ENCODE peak calls at places on chromosomes 13 and 19, in four cellular contexts. A is NT2/D1, P is H1, Q is K562. R is an unnamed sample.

GRCh38 chr19:19464339-19465098 is 50.8 kb downstream of the TSSK6 start:
- DNase-seq in A (no peak), P (no peak), Q (no peak), R (no peak)

GRCh38 chr19:14786421-14786851 is 8.1 kb upstream of the ADGRE2 start:
- DNase-seq in A (peak; percentile 49), P (no peak), Q (peak; percentile 74), R (no peak)

GRCh38 chr19:30864460-30865215 is 484.6 kb downstream of the TSHZ3 start:
- DNase-seq in A (no peak), P (no peak), Q (peak; percentile 4), R (no peak)

GRCh38 chr13:70330697-70331361 is 222.6 kb upstream of the KLHL1 start:
- DNase-seq in A (no peak), P (no peak), Q (no peak), R (no peak)

GRCh38 chr13:108227651-108228272 is 9.6 kb downstream of the ABHD13 start:
- DNase-seq in A (no peak), P (no peak), Q (peak; percentile 53), R (peak; percentile 19)

GRCh38 chr13:42580644-42581043 is 6.7 kb downstream of the TNFSF11 start:
- DNase-seq in A (no peak), P (no peak), Q (no peak), R (no peak)

GRCh38 chr13:24622481-24622880 is 57.7 kb upstream of the ATP12A start:
- DNase-seq in A (no peak), P (no peak), Q (no peak), R (no peak)

GRCh38 chr13:51313619-51314018 is 25.9 kb upstream of the SERPINE3 start:
- DNase-seq in A (no peak), P (no peak), Q (no peak), R (no peak)

GRCh38 chr19:11496391-11497163 is 9.1 kb downstream of the ZNF653 start:
- DNase-seq in A (peak; percentile 82), P (peak; percentile 57), Q (peak; percentile 93), R (peak; percentile 81)

GRCh38 chr13:26037302-26037701 is 14.5 kb downstream of the SHISA2 start:
- DNase-seq in A (peak; percentile 51), P (peak; percentile 69), Q (peak; percentile 43), R (peak; percentile 23)

GRCh38 chr19:45897413-45897812 is 5.0 kb downstream of the MYPOP start:
- DNase-seq in A (no peak), P (no peak), Q (no peak), R (no peak)

GRCh38 chr13:111344471-111345191 is 24.2 kb downstream of the TEX29 start:
- DNase-seq in A (peak; percentile 77), P (peak; percentile 84), Q (peak; percentile 27), R (no peak)

GRCh38 chr19:54952591-54953344 is 5.4 kb upstream of the NLRP7 start:
- DNase-seq in A (no peak), P (no peak), Q (peak; percentile 42), R (no peak)

GRCh38 chr13:84925443-84925842 is 873.8 kb downstream of the SLITRK6 start:
- DNase-seq in A (no peak), P (no peak), Q (no peak), R (no peak)

GRCh38 chr19:4115050-4115817 is 8.7 kb downstream of the MAP2K2 start:
- DNase-seq in A (no peak), P (no peak), Q (no peak), R (no peak)

GRCh38 chr13:21043898-21044297 is 17.5 kb downstream of the LATS2 start:
- DNase-seq in A (no peak), P (no peak), Q (no peak), R (no peak)

GRCh38 chr19:40584007-40584406 is 7.3 kb downstream of the SHKBP1 start:
- DNase-seq in A (no peak), P (no peak), Q (no peak), R (no peak)

GRCh38 chr13:74889321-74889720 is 592.6 kb downstream of the TBC1D4 start:
- DNase-seq in A (no peak), P (no peak), Q (no peak), R (no peak)

GRCh38 chr19:38792250-38793111 is 3.5 kb downstream of the LGALS7B start:
- DNase-seq in A (no peak), P (no peak), Q (no peak), R (no peak)

GRCh38 chr13:74037762-74038161 is 96.4 kb downstream of the KLF12 start:
- DNase-seq in A (no peak), P (no peak), Q (no peak), R (no peak)

GRCh38 chr13:78497702-78498319 is 105.5 kb downstream of the POU4F1 start:
- DNase-seq in A (no peak), P (no peak), Q (no peak), R (no peak)

GRCh38 chr13:106595623-106596022 is 27.7 kb upstream of the ARGLU1 start:
- DNase-seq in A (no peak), P (no peak), Q (no peak), R (no peak)

GRCh38 chr19:55606817-55607216 is 1.4 kb downstream of the ZNF865 start:
- DNase-seq in A (no peak), P (no peak), Q (no peak), R (no peak)

GRCh38 chr19:46786236-46787039 is 2.0 kb downstream of the SLC1A5 start:
- DNase-seq in A (no peak), P (no peak), Q (peak; percentile 97), R (no peak)

GRCh38 chr19:33248954-33249613 is 23.4 kb upstream of the SLC7A10 start:
- DNase-seq in A (no peak), P (no peak), Q (no peak), R (no peak)

GRCh38 chr19:4028334-4029246 is 21.1 kb downstream of the PIAS4 start:
- DNase-seq in A (no peak), P (no peak), Q (no peak), R (no peak)

GRCh38 chr19:56253737-56254136 is 18.8 kb upstream of the EDDM13 start:
- DNase-seq in A (no peak), P (no peak), Q (peak; percentile 72), R (peak; percentile 41)

GRCh38 chr19:18093439-18094161 is 4.0 kb upstream of the MAST3 start:
- DNase-seq in A (peak; percentile 38), P (no peak), Q (peak; percentile 85), R (peak; percentile 64)

GRCh38 chr19:46426035-46426505 is 2.7 kb downstream of the PNMA8C start:
- DNase-seq in A (no peak), P (no peak), Q (no peak), R (no peak)

GRCh38 chr19:35267818-35268545 is 780 bp upstream of the USF2 start:
- DNase-seq in A (no peak), P (no peak), Q (peak; percentile 80), R (peak; percentile 24)

GRCh38 chr13:30751183-30751933 is 16.0 kb downstream of the ALOX5AP start:
- DNase-seq in A (no peak), P (no peak), Q (no peak), R (no peak)

GRCh38 chr19:43467730-43468129 is 2.3 kb upstream of the LYPD3 start:
- DNase-seq in A (no peak), P (no peak), Q (no peak), R (no peak)

GRCh38 chr13:33326246-33326645 is 40.7 kb upstream of the STARD13 start:
- DNase-seq in A (no peak), P (no peak), Q (no peak), R (no peak)

DNA sequence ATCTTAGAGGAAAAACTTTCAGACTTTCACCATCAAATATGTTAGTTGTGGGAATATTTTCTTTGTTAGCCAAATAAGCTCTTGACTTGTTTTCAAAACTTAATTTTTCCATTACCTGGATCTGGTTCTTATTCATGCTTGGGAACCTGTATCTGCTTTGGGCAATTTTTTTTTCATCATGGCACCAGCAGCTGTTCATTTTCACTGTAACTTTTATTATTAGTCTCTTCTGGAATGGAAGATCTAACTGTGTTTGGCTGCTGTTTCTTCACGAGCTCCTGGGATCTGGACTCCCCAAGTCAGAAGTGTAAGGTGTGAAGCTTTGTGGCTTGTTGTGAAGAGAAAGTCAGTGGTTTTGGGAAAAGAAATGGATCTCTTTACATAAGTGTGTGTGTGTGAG is 33.3 kb downstream of the RGCC start:
- DNase-seq in A (no peak), P (no peak), Q (no peak), R (no peak)
- H3K4me1 ChIP-seq in A (no peaks in the 10 kb centered on the region), P (no peaks in the 10 kb centered on the region), Q (no peaks in the 10 kb centered on the region), R (no peaks in the 10 kb centered on the region)

GRCh38 chr13:49308104-49308875 is 60.6 kb downstream of the CDADC1 start:
- DNase-seq in A (no peak), P (no peak), Q (no peak), R (no peak)
- TF ChIP-seq ZNF274 in A (no peak), P (no peak), Q (no peak), R (no peak)

DNA sequence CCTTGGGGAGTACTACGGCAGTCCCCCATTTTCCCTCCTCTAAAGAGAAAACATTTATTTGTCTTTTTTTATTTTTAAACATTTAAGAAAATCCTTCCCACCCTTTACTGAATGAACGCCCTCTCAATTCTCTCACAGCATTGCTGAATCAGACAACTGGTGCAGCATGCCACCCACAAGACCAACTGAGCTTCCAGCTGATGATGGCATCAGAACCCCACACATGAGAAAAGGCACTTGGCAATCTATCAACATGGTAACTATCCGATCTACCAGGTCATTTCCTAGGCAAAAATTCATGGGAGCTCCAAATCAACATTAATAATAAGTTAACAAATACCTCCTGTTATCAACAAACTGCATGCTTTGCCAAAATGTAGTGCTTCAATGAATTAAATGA is 43.2 kb downstream of the LHFPL6 start:
- DNase-seq in A (no peak), P (no peak), Q (no peak), R (no peak)
- H3K4me1 ChIP-seq in A (no peaks in the 10 kb centered on the region), P (peaks cover 7% of the 10 kb centered on the region), Q (no peaks in the 10 kb centered on the region), R (peaks cover 5% of the 10 kb centered on the region)

GRCh38 chr19:1247747-1248453 is 483 bp upstream of the MIDN start:
- DNase-seq in A (no peak), P (no peak), Q (peak; percentile 86), R (no peak)

GRCh38 chr19:1245468-1245867 is 2.9 kb upstream of the MIDN start:
- DNase-seq in A (no peak), P (no peak), Q (no peak), R (no peak)

GRCh38 chr19:1243768-1244692 is 2.5 kb downstream of the ATP5F1D start:
- DNase-seq in A (no peak), P (no peak), Q (peak; percentile 90), R (no peak)

GRCh38 chr19:1244693-1245451 is 3.3 kb downstream of the ATP5F1D start:
- DNase-seq in A (no peak), P (no peak), Q (no peak), R (no peak)

GRCh38 chr19:1245884-1246816 is 2.2 kb upstream of the MIDN start:
- DNase-seq in A (no peak), P (no peak), Q (no peak), R (no peak)
- TF ChIP-seq ZNF274 in A (no peak), P (no peak), Q (no peak), R (no peak)

DNA sequence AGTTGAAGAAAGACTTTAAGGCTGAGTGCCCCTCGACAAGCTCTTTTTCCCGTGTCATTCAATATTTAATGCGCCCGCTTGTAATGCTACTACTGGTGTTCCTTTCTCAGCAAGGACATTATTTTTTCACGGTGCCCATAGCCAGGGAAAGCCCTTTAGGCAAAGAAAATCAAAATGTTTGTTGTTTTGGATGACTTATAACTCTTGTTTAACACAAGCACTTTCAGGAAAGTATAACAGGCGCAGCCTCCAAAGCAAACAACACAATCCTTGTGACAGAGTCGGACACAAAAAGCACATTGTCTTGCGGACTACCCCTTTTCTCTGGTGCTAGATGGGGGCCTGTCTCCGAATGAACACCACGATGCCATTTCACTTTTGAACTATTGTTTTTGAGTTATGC is 12.4 kb downstream of the ZIC5 start:
- DNase-seq in A (no peak), P (no peak), Q (no peak), R (no peak)
- H3K4me1 ChIP-seq in A (peaks cover 2% of the 10 kb centered on the region), P (peaks cover 30% of the 10 kb centered on the region), Q (no peaks in the 10 kb centered on the region), R (no peaks in the 10 kb centered on the region)

R was measured in HCT116.